ENCODE peak calls at places on chromosomes 16 and 17, in seven cellular contexts. Q is neuronal stem cell, U is MM.1S, X is endothelial cell of umbilical vein, I is neural progenitor cell, P is GM12878, J is GM23338. V is an unnamed sample. For H3K4me1 and H3K36me3, the result is how much of the 10 kb centered on the place peaks cover.

GRCh38 chr17:49523706-49524472 is 28.8 kb downstream of the NGFR start:
- DNase-seq in J (no peak), U (peak), Q (no peak), I (no peak), P (no peak), X (no peak), V (peak)

GRCh38 chr17:43125967-43126910 is 1.1 kb upstream of the BRCA1 start:
- DNase-seq in J (peak), X (no peak), U (peak), P (no peak), I (peak), Q (no peak), V (no peak)

GRCh38 chr17:8430966-8431365 is 4.7 kb upstream of the NDEL1 start:
- DNase-seq in Q (no peak), P (no peak), X (peak), I (peak), U (no peak), J (no peak), V (no peak)

GRCh38 chr17:5418858-5419355 is 555 bp downstream of the NUP88 start:
- DNase-seq in J (peak), X (peak), U (peak), Q (peak), I (no peak), P (peak), V (peak)

GRCh38 chr16:84406006-84406963 is 37.9 kb downstream of the ATP2C2 start:
- DNase-seq in X (no peak), J (peak), P (no peak), U (no peak), I (peak), Q (no peak), V (no peak)

GRCh38 chr17:73291260-73291801 is 20.5 kb downstream of the CDC42EP4 start:
- DNase-seq in Q (no peak), J (no peak), P (peak), U (peak), I (no peak), X (peak), V (no peak)

GRCh38 chr17:49365667-49366066 is 3.6 kb upstream of the ZNF652 start:
- DNase-seq in I (peak), P (no peak), Q (no peak), X (no peak), U (peak), J (peak), V (peak)

GRCh38 chr16:64910351-64910750 is 211.5 kb downstream of the CDH11 start:
- DNase-seq in Q (no peak), U (no peak), I (peak), P (no peak), J (peak), X (no peak), V (no peak)

GRCh38 chr16:46911038-46911437 is 26.9 kb downstream of the GPT2 start:
- DNase-seq in I (no peak), J (no peak), Q (no peak), U (no peak), X (no peak), P (peak), V (no peak)

GRCh38 chr17:40554646-40555295 is 10.5 kb downstream of the CCR7 start:
- DNase-seq in I (no peak), Q (no peak), J (no peak), P (no peak), U (no peak), X (no peak), V (peak)

GRCh38 chr16:66030036-66030435 is 336.5 kb upstream of the CDH5 start:
- DNase-seq in X (no peak), I (no peak), U (no peak), Q (no peak), P (no peak), J (no peak), V (no peak)

DNA sequence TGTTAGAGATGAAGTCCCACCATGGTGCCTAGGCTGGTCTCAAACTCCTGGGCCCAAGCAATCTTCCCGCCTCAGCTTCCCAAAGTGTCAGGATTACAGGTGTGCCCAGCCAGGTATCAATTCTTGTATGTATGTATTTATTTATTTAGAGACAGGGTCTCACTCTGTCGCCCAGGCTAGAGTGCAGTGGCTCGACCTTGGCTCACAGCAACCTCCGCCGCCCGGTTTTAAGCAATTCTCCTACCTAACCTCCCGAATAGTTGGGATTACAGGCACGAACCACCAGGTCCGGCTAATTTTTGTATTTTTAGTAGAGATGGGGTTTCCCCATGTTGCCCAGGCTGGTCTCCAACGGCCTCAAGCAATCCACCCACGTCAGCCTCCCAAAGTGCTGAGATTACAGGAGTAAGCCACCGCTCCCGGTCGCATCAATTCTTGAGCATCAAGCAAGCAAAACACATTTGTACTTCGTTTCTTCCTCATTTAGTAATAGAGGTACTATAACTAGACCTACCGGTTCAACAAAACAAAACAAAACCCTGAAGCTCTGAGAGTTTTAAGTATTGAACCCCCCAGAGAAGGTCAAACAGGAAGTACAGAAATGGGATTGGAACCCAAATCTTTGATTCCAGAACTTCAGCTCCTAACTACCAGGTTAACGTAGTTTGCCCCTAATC is 1.0 kb upstream of the ZNF500 start:
- DNase-seq in J (no peak), U (peak), X (no peak), P (peak), I (no peak), Q (no peak), V (no peak)
- H2AFZ ChIP-seq in J (peak), U (peak), X (peak), P (peak), I (peak), Q (peak), V (peak)

DNA sequence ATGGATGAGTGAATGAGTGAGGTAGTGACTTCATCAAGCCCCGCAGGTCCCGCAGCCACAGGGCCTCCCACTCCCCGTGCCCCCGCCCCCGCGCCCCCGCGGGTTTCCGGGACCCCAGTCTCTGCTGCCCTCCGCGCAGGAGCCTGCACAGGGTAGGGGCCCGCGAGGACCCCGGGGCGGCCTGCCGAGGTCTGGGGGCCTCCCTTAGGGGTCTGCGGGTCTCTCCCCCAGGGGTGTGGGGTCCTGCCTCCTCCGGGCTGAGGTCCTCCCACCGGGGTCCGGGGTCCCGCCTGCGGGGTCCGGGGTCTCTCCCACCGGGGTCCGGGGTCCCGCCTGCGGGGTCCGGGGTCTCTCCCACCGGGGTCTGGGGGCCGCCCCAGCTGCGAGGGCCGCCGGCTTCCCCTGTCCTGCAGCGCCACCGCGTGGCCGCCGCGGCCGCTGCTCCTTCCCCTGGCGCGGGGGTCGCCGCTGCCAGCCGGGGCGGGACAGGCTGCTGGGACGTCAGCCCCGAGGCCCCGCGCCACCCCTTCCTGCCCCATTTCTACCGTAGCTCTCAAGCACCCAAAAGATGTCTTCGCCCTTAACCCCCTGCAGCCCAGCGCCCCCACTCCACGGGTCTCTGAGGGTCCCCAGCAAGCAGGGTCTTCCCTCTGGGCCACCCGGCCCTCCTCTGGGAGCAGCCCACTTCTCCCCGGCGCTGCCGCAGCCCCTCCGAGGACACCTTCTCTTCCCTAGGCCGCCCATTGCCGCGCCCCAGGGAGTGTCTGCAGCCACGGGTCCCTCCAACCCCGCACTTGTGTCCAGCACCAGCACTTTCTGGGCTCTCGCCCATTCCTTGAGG is 10.4 kb upstream of the CHMP6 start:
- DNase-seq in J (peak), I (peak), Q (peak), U (no peak), X (no peak), P (no peak), V (peak)
- H3K4me1 ChIP-seq in J (under half), I (under half), Q (under half), U (under half), X (under half), P (under half), V (under half)

GRCh38 chr16:88069397-88070168 is 118.3 kb downstream of the BANP start:
- DNase-seq in J (no peak), I (no peak), X (no peak), P (peak), Q (no peak), U (peak), V (no peak)

GRCh38 chr16:88071908-88072307 is 120.7 kb downstream of the BANP start:
- DNase-seq in Q (no peak), J (no peak), P (no peak), U (no peak), X (no peak), I (no peak), V (no peak)

GRCh38 chr16:88072571-88073001 is 121.4 kb downstream of the BANP start:
- DNase-seq in U (no peak), I (no peak), P (no peak), Q (no peak), J (no peak), X (no peak), V (no peak)

GRCh38 chr16:88070341-88070740 is 119.1 kb downstream of the BANP start:
- DNase-seq in Q (no peak), P (no peak), I (no peak), J (no peak), X (no peak), U (no peak), V (no peak)

DNA sequence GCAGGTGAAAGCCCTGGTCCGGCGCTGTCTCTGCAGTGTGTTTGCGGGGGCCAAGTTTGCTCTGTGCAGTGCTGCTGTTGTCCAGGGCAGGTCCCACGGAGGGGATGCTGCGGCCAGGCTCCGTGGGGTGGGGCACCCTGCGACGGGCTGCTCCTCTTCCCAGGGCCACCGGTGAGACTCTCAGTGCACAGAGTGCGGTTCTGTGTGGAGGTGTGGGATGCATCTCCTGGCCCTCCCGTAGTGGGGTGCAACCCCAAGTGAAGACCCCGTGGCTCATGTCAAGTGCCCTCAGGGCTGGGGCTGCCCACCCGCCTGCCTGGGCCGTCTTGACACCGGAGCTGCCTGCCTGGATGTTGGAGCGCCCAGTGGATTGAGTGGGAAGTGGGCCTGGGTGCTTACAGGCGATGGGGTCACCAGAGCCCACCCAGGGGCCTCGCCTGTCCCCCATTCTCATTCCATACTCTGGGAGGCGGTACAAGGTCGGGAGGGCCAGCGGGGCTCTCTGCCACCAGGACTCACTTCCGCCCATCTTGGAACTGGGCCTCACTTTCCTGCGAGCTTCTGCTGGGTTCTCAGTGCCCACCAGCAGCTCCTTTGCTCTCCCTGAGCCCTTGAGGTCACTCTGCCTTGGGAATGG is 119.9 kb downstream of the BANP start:
- DNase-seq in X (no peak), I (no peak), J (no peak), Q (no peak), P (no peak), U (no peak), V (no peak)
- H3K36me3 ChIP-seq in X (under half), I (under half), J (under half), Q (under half), P (under half), U (under half), V (half or more)

GRCh38 chr17:27455914-27456680 is at the start of gene KSR1:
- DNase-seq in Q (peak), U (peak), J (peak), X (peak), P (no peak), I (peak), V (peak)
- H2AFZ ChIP-seq in Q (peak), U (peak), J (peak), X (peak), P (peak), I (peak), V (peak)

GRCh38 chr16:67443299-67443698 is 12.4 kb downstream of the HSD11B2 start:
- DNase-seq in X (no peak), I (no peak), J (no peak), Q (no peak), P (no peak), U (no peak), V (no peak)
- H3K4me1 ChIP-seq in X (under half), I (under half), J (under half), Q (under half), P (under half), U (under half), V (under half)

DNA sequence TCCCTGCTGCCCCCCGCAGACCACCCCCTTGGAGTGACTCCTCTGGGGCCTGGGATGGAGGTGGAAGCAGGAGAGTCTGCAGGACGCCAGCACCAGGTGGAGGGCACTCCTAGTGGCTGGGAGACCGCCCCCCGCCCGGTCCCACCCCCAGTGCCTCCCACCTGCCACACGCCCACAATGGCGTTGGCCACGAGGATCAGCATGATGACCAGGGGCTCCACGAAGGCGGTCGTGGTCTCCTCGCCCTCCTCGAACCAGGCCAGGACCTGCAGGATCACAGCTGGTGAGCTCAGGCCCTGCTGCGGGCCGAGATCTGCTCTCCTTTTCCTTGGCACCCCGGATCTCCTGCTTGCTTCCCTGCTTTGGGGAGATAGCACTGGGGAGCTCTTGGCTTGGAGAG is 12.8 kb downstream of the ATP2A3 start:
- DNase-seq in U (no peak), I (no peak), X (no peak), J (no peak), Q (no peak), P (no peak), V (no peak)
- H3K36me3 ChIP-seq in U (under half), I (under half), X (under half), J (under half), Q (under half), P (under half), V (half or more)

GRCh38 chr16:17541324-17541723 is 70.6 kb upstream of the XYLT1 start:
- DNase-seq in Q (no peak), U (no peak), I (no peak), P (no peak), J (no peak), X (no peak), V (no peak)
- H2AFZ ChIP-seq in Q (no peak), U (no peak), I (no peak), P (no peak), J (no peak), X (no peak), V (no peak)

V was measured in DND-41.